ENCODE peak calls at places on chromosomes 13 and 19, in five cellular contexts. Y, I, C, M and P are unnamed samples. For H3K4me1, the result is how much of the 10 kb centered on the place peaks cover.

GRCh38 chr19:44800461-44800860 is 8.4 kb upstream of the BCAM start:
- DNase-seq in Y (peak), C (peak), M (peak), I (peak), P (peak)

GRCh38 chr19:19304186-19304975 is 15.9 kb downstream of the SUGP1 start:
- DNase-seq in M (no peak), I (no peak), C (no peak), Y (no peak), P (no peak)

GRCh38 chr13:39600766-39601165 is 2.2 kb downstream of the LHFPL6 start:
- DNase-seq in C (peak), I (peak), M (peak), Y (peak), P (no peak)

GRCh38 chr19:12801466-12802266 is at the start of the genes PRDX2 and THSD8:
- DNase-seq in C (peak), I (peak), Y (peak), M (peak), P (peak)

GRCh38 chr13:22940736-22941135 is 240.0 kb upstream of the SGCG start:
- DNase-seq in Y (no peak), M (no peak), C (no peak), I (no peak), P (no peak)

GRCh38 chr19:35585844-35586243 is at the start of gene PMIS2:
- DNase-seq in M (no peak), I (no peak), Y (peak), C (no peak), P (no peak)

GRCh38 chr19:49085868-49086232 is 599 bp downstream of the SNRNP70 start:
- DNase-seq in C (no peak), I (no peak), M (peak), Y (no peak), P (no peak)

GRCh38 chr19:10815969-10816635 is 19.9 kb downstream of the TMED1 start:
- DNase-seq in C (no peak), M (no peak), I (no peak), Y (no peak), P (no peak)

GRCh38 chr13:65907656-65908441 is 1322.3 kb downstream of the PCDH9 start:
- DNase-seq in Y (no peak), I (peak), M (no peak), C (no peak), P (no peak)

GRCh38 chr19:49631610-49632192 is 8.2 kb downstream of the RRAS start:
- DNase-seq in I (no peak), M (no peak), C (no peak), Y (no peak), P (no peak)

GRCh38 chr13:107680115-107680514 is 535.2 kb downstream of the LIG4 start:
- DNase-seq in Y (no peak), I (no peak), C (no peak), M (no peak), P (no peak)

GRCh38 chr13:100234524-100235136 is 145.7 kb downstream of the PCCA start:
- DNase-seq in Y (no peak), C (no peak), M (no peak), I (peak), P (no peak)

GRCh38 chr19:43372462-43372861 is 19.0 kb downstream of the CD177 start:
- DNase-seq in M (no peak), Y (no peak), I (no peak), C (no peak), P (no peak)

GRCh38 chr13:114179087-114179658 is at the start of gene CFAP97D2:
- DNase-seq in I (no peak), M (no peak), C (no peak), Y (no peak), P (no peak)

GRCh38 chr19:58399903-58400637 is 4.6 kb downstream of the RNF225 start:
- DNase-seq in C (no peak), M (no peak), I (no peak), Y (peak), P (no peak)

GRCh38 chr19:2474232-2475017 is 1.5 kb upstream of the GADD45B start:
- DNase-seq in I (peak), C (peak), Y (peak), M (peak), P (peak)

GRCh38 chr13:103291693-103292572 is 225.7 kb upstream of the SLC10A2 start:
- DNase-seq in Y (no peak), I (no peak), C (no peak), M (no peak), P (peak)

GRCh38 chr13:55728229-55728628 is 1412.5 kb upstream of the PRR20A start:
- DNase-seq in Y (no peak), M (no peak), C (no peak), I (no peak), P (no peak)

GRCh38 chr13:31755803-31756212 is 16.5 kb downstream of the RXFP2 start:
- DNase-seq in I (peak), C (no peak), Y (no peak), M (no peak), P (no peak)

GRCh38 chr13:94707400-94708021 is 4.8 kb downstream of the SOX21 start:
- DNase-seq in C (peak), M (peak), Y (peak), I (no peak), P (no peak)

GRCh38 chr13:46389985-46390384 is 2.9 kb upstream of the RUBCNL start:
- DNase-seq in I (no peak), M (no peak), Y (no peak), C (no peak), P (no peak)

GRCh38 chr19:6723738-6724137 is 3.3 kb upstream of the C3 start:
- DNase-seq in I (no peak), M (no peak), C (no peak), Y (no peak), P (no peak)

GRCh38 chr19:15129856-15130580 is 22.8 kb downstream of the SYDE1 start:
- DNase-seq in Y (no peak), M (no peak), C (peak), I (no peak), P (no peak)

GRCh38 chr19:4844348-4845179 is 13.1 kb upstream of the TICAM1 start:
- DNase-seq in Y (no peak), I (peak), C (no peak), M (no peak), P (no peak)

GRCh38 chr19:18221815-18222725 is 4.2 kb downstream of the PDE4C start:
- DNase-seq in M (no peak), C (no peak), Y (no peak), I (no peak), P (no peak)

GRCh38 chr19:35268546-35269424 is at the start of gene USF2:
- DNase-seq in I (peak), Y (peak), M (no peak), C (peak), P (peak)

GRCh38 chr13:35475960-35476943 is at the start of gene MAB21L1:
- DNase-seq in C (peak), Y (no peak), I (peak), M (peak), P (peak)

GRCh38 chr13:23462815-23463559 is 29.5 kb upstream of the SACS start:
- DNase-seq in I (no peak), C (peak), M (no peak), Y (no peak), P (no peak)

DNA sequence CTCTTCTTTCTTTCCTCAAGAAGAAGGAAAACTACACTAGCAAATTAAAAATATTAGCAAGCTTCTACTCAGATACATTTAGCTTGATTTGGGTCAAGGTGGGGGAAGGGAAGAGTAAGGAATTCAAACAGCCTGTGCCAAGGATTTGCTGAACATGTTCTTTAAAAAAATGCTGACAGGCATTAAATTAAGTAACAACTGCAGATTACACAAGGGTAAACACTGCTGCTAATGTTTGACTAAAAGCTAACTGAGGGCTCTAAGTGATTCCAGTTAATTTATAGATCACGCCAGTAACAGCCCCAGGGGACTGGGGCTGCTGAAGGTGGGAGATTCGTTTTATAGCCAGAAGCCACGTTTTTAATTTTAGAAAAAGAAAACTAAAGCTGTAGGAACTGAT is 321.7 kb downstream of the DLEU7 start:
- DNase-seq in Y (no peak), I (peak), C (no peak), M (no peak), P (no peak)
- H3K4me1 ChIP-seq in Y (under half), I (under half), C (under half), M (under half), P (under half)

DNA sequence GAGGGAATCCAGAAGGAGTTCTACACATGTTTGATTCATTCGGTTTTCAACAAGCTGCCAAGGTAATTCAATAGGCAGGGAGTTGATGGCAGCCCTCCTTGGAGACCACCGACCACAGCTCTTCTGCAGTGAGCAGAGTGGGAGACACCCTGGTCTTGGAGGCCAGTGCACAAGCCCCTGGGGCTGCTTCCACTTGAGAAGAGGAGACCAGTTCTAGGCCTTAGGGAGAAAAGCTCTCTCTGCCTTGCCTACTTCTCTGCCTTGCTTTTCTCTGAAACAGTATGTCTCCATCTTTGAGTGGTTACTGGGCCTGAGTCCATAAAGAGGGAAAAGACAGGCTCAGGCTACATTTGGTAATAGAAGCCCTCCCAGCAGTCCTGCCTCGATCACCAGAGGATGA is 671.9 kb downstream of the UQCRFS1 start:
- DNase-seq in C (no peak), I (no peak), Y (no peak), M (no peak), P (no peak)
- H3K9ac ChIP-seq in C (no peak), I (no peak), Y (no peak), M (no peak), P (no peak)

GRCh38 chr13:68736961-68737360 is 1370.7 kb upstream of the ATXN8OS start:
- DNase-seq in Y (no peak), M (no peak), I (no peak), C (no peak), P (no peak)
- H2BK12ac ChIP-seq in Y (no peak), M (no peak), I (no peak), C (no peak), P (no peak)

GRCh38 chr19:1412995-1413889 is 5.9 kb downstream of the DAZAP1 start:
- DNase-seq in C (no peak), Y (no peak), M (no peak), I (no peak), P (no peak)
- H3K4me1 ChIP-seq in C (under half), Y (under half), M (under half), I (half or more), P (under half)

DNA sequence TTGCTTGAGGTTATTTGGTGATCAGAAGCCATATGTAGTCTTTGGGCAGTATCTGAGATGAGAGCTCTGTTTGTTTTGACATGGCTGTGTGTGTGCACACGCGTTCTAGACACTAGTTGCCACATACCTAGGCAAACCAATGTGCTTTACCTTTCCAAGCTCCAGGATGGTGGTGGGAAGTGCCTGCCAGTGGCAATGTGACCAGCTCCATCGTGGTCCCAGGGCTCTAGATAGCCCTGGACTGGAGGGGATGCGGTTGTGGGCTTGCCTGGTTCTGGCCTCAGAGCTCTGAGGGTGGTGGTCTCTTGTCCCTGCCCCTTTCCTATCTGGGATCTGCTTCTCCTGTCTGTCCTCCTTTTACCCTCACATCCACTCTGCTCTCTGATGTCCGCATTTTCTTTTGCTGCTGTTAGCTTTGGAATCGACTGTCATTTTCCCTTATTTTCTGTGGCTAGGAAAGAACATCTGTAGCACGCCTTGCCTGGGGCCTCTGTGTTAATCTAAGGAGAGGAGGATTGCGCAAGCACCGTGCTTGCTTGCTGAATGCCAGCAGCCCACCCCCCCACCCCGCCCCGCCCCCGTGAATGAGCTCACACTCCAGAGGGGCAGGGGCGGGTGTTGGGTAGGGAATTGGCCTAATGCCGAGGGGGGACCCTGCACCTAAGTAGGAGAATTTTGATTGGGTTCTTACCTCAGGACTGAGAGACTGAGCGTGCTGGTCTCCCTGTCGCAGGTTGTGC is 89.5 kb downstream of the ARHGEF7 start:
- DNase-seq in C (peak), Y (peak), M (peak), I (peak), P (no peak)
- H3K9ac ChIP-seq in C (no peak), Y (no peak), M (no peak), I (peak), P (no peak)

GRCh38 chr13:41597348-41598041 is 140.1 kb downstream of the RGCC start:
- DNase-seq in Y (no peak), M (no peak), I (no peak), C (no peak), P (no peak)
- H2BK12ac ChIP-seq in Y (no peak), M (no peak), I (no peak), C (peak), P (no peak)

DNA sequence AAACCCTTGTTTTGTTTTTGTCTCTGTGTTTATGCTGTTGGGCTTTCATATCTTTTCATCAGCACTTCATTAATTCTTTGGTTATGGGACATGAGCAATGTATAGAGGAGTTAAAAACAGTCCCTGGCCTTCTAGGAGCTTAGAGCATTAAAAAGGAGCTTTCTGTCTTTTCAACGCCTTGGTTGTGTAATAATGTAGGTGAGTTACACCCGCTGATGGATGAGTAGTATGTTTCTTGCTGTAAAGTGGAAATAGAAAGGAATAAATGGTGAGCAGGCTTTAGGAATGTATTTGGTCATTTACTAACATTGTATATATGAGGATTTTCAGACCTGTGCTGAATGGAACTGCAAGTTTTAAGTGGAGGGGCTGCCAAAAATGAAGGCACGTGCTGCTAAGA is 121.5 kb upstream of the RNF113B start:
- DNase-seq in M (no peak), Y (no peak), C (peak), I (no peak), P (no peak)
- H3K4me1 ChIP-seq in M (under half), Y (under half), C (under half), I (under half), P (under half)

GRCh38 chr13:21326155-21327030 is 132.7 kb downstream of the ZDHHC20 start:
- DNase-seq in C (peak), Y (peak), M (peak), I (peak), P (peak)
- H3K9ac ChIP-seq in C (no peak), Y (peak), M (no peak), I (peak), P (peak)